ENCODE peak calls at places on chromosomes 4 and X, in six cellular contexts. E, A, G, Z, R and C are unnamed samples.

GRCh38 chrX:45295587-45295986 is 94.9 kb upstream of the DIPK2B start:
- DNase-seq in E (no peak), A (no peak), G (no peak), Z (peak; percentile 45), R (no peak), C (no peak)

GRCh38 chrX:131067216-131067615 is 9.1 kb downstream of the ARHGAP36 start:
- DNase-seq in E (no peak), A (no peak), G (no peak), Z (no peak), R (peak; percentile 66), C (no peak)

GRCh38 chr4:36187723-36188333 is 56.5 kb downstream of the ARAP2 start:
- DNase-seq in E (no peak), A (no peak), G (no peak), Z (peak; percentile 29), R (no peak), C (no peak)

GRCh38 chrX:154516655-154517100 is 646 bp upstream of the FAM3A start:
- DNase-seq in E (no peak), A (peak; percentile 44), G (peak; percentile 41), Z (peak; percentile 79), R (peak; percentile 59), C (no peak)

GRCh38 chrX:122094611-122095010 is 1047.2 kb downstream of the GLUD2 start:
- DNase-seq in E (no peak), A (no peak), G (no peak), Z (no peak), R (no peak), C (no peak)

GRCh38 chr4:115844180-115844579 is 730.8 kb upstream of the NDST4 start:
- DNase-seq in E (no peak), A (no peak), G (no peak), Z (no peak), R (no peak), C (no peak)

GRCh38 chrX:150616863-150617198 is 48.4 kb downstream of the MTM1 start:
- DNase-seq in E (no peak), A (no peak), G (no peak), Z (no peak), R (no peak), C (no peak)

GRCh38 chr4:54281060-54281781 is 52.1 kb downstream of the PDGFRA start:
- DNase-seq in E (no peak), A (peak; percentile 91), G (peak; percentile 52), Z (no peak), R (no peak), C (peak; percentile 71)

GRCh38 chrX:11424903-11425674 is 131.9 kb downstream of the AMELX start:
- DNase-seq in E (no peak), A (no peak), G (no peak), Z (no peak), R (no peak), C (no peak)

GRCh38 chr4:52028970-52029369 is 8.8 kb upstream of the LRRC66 start:
- DNase-seq in E (no peak), A (no peak), G (no peak), Z (no peak), R (no peak), C (no peak)

GRCh38 chr4:113732-114131 is 10.6 kb upstream of the ZNF718 start:
- DNase-seq in E (no peak), A (no peak), G (no peak), Z (no peak), R (no peak), C (no peak)

GRCh38 chr4:116499-116898 is 7.8 kb upstream of the ZNF718 start:
- DNase-seq in E (no peak), A (no peak), G (no peak), Z (no peak), R (no peak), C (no peak)

GRCh38 chr4:112771-113170 is 11.5 kb upstream of the ZNF718 start:
- DNase-seq in E (no peak), A (no peak), G (no peak), Z (no peak), R (no peak), C (no peak)

GRCh38 chr4:114151-114550 is 10.2 kb upstream of the ZNF718 start:
- DNase-seq in E (no peak), A (no peak), G (no peak), Z (no peak), R (no peak), C (no peak)
- H3K4me1 ChIP-seq in E (no peaks in the 10 kb centered on the region), A (no peaks in the 10 kb centered on the region), G (no peaks in the 10 kb centered on the region), Z (no peaks in the 10 kb centered on the region), R (no peaks in the 10 kb centered on the region), C (no peaks in the 10 kb centered on the region)

DNA sequence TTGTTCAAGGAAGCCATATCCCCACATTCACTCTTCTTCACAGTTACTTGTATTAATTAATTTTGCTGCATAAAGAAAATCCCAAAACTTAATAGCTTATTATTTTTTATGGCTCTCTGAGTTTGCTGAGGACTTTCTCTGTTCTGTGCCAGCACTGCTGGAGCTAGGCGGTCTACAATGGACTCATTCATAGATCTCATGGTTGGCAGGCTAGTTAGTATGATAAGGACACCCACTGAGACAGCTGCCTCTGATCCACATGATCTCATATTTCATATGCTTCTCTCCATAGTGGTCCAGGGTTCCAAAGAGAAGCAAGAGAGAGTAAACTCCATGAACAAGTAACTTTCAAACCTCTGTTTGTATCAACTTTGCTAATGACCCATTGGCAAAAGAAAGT is 170.2 kb downstream of the ADGRA3 start:
- DNase-seq in E (no peak), A (no peak), G (no peak), Z (no peak), R (no peak), C (no peak)
- H3K4me1 ChIP-seq in E (no peaks in the 10 kb centered on the region), A (no peaks in the 10 kb centered on the region), G (no peaks in the 10 kb centered on the region), Z (no peaks in the 10 kb centered on the region), R (no peaks in the 10 kb centered on the region), C (no peaks in the 10 kb centered on the region)

GRCh38 chr4:15777697-15778096 is 431 bp upstream of the CD38 start:
- DNase-seq in E (no peak), A (no peak), G (no peak), Z (no peak), R (no peak), C (no peak)
- H3K4me1 ChIP-seq in E (peaks cover 28% of the 10 kb centered on the region), A (peaks cover 16% of the 10 kb centered on the region), G (peaks cover 3% of the 10 kb centered on the region), Z (no peaks in the 10 kb centered on the region), R (no peaks in the 10 kb centered on the region), C (no peaks in the 10 kb centered on the region)

GRCh38 chr4:169153451-169153850 is 117.3 kb downstream of the SH3RF1 start:
- DNase-seq in E (no peak), A (no peak), G (no peak), Z (no peak), R (no peak), C (no peak)
- H3K4me1 ChIP-seq in E (no peaks in the 10 kb centered on the region), A (peaks cover 11% of the 10 kb centered on the region), G (no peaks in the 10 kb centered on the region), Z (peaks cover 29% of the 10 kb centered on the region), R (no peaks in the 10 kb centered on the region), C (peaks cover 4% of the 10 kb centered on the region)

GRCh38 chr4:158169931-158170690 is 2.7 kb downstream of the GASK1B start:
- DNase-seq in E (no peak), A (no peak), G (no peak), Z (no peak), R (no peak), C (no peak)

GRCh38 chr4:158172196-158172557 is 648 bp downstream of the GASK1B start:
- DNase-seq in E (no peak), A (no peak), G (no peak), Z (peak; percentile 31), R (no peak), C (no peak)

GRCh38 chr4:158170691-158171455 is 2.0 kb downstream of the GASK1B start:
- DNase-seq in E (no peak), A (peak; percentile 49), G (peak; percentile 66), Z (no peak), R (peak; percentile 60), C (peak; percentile 82)

GRCh38 chr4:158172558-158173258 is at the start of gene GASK1B:
- DNase-seq in E (no peak), A (peak; percentile 50), G (peak; percentile 75), Z (peak; percentile 64), R (peak; percentile 43), C (no peak)

DNA sequence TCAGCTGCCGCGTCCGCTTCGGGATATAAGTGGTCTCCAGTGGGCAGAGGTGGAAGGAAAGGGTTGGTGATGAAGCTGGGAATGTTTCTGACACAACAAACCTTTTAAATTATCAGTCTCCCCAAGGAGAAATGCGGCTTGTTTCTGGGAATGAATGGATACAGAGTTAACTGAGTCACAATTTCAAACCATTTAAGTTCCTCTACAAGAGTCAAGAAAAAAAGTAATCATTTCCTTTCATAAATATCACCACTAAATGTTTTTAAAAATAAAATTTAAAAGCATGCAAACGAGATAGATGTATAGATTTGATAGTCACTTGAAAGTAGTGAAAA is 1.4 kb downstream of the GASK1B start:
- DNase-seq in E (no peak), A (no peak), G (no peak), Z (no peak), R (no peak), C (no peak)
- H3K4me1 ChIP-seq in E (no peaks in the 10 kb centered on the region), A (peaks cover 70% of the 10 kb centered on the region), G (no peaks in the 10 kb centered on the region), Z (peaks cover 39% of the 10 kb centered on the region), R (no peaks in the 10 kb centered on the region), C (peaks cover 16% of the 10 kb centered on the region)

GRCh38 chr4:2484993-2485392 is 16.1 kb downstream of the RNF4 start:
- DNase-seq in E (peak; percentile 65), A (peak; percentile 81), G (peak; percentile 61), Z (no peak), R (no peak), C (no peak)
- H3K4me1 ChIP-seq in E (peaks cover 83% of the 10 kb centered on the region), A (peaks cover 73% of the 10 kb centered on the region), G (peaks cover 71% of the 10 kb centered on the region), Z (peaks cover 10% of the 10 kb centered on the region), R (peaks cover 2% of the 10 kb centered on the region), C (peaks cover 2% of the 10 kb centered on the region)

GRCh38 chr4:145101091-145101490 is 3.0 kb downstream of the ABCE1 start:
- DNase-seq in E (no peak), A (no peak), G (no peak), Z (no peak), R (no peak), C (no peak)
- H3K4me1 ChIP-seq in E (peaks cover 54% of the 10 kb centered on the region), A (peaks cover 61% of the 10 kb centered on the region), G (peaks cover 31% of the 10 kb centered on the region), Z (peaks cover 8% of the 10 kb centered on the region), R (no peaks in the 10 kb centered on the region), C (peaks cover 13% of the 10 kb centered on the region)

GRCh38 chr4:158809611-158810486 is 41.0 kb downstream of the FNIP2 start:
- DNase-seq in E (peak; percentile 11), A (peak; percentile 51), G (peak; percentile 57), Z (peak; percentile 72), R (no peak), C (no peak)

GRCh38 chr4:158810487-158811215 is 41.8 kb downstream of the FNIP2 start:
- DNase-seq in E (no peak), A (peak; percentile 88), G (peak; percentile 53), Z (no peak), R (no peak), C (peak; percentile 80)

GRCh38 chr4:158805628-158806471 is 37.0 kb downstream of the FNIP2 start:
- DNase-seq in E (no peak), A (peak; percentile 49), G (peak; percentile 48), Z (peak; percentile 86), R (no peak), C (no peak)

GRCh38 chr4:158808399-158808798 is 39.6 kb downstream of the FNIP2 start:
- DNase-seq in E (no peak), A (no peak), G (no peak), Z (no peak), R (no peak), C (no peak)

DNA sequence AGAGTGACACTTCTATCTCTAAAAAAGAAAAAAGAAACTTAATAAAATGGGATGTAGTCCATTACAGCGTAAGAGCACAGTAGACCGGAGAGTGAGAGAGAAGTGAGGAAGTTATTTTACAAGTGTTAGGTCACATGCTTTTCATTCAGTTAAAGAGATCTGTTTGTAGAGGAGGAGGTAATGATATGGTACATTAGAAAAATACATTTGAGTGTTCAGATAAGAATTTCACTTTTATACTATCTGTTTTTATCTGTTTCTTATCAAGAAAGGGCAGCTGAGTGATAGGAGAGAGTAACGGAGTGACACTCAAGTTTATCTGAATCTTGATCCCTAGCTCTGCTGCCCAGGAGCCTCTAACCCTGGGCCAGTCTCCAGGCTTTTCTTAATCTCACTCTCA is 38.9 kb downstream of the FNIP2 start:
- DNase-seq in E (no peak), A (no peak), G (no peak), Z (no peak), R (no peak), C (no peak)
- H3K4me1 ChIP-seq in E (no peaks in the 10 kb centered on the region), A (peaks cover 73% of the 10 kb centered on the region), G (peaks cover 30% of the 10 kb centered on the region), Z (peaks cover 78% of the 10 kb centered on the region), R (peaks cover 4% of the 10 kb centered on the region), C (peaks cover 28% of the 10 kb centered on the region)